ENCODE peak calls at places on chromosome 15, in four cellular contexts. One of them, this sample, is unnamed.

GRCh38 chr15:85702321-85703230 is 92.1 kb downstream of the KLHL25 start:
- DNase-seq in lower leg skin: no peak
- DNase-seq in hepatocyte: no peak
- DNase-seq in sigmoid colon: no peak
- DNase-seq in this sample: no peak

GRCh38 chr15:48544816-48545215 is 100.7 kb downstream of the FBN1 start:
- DNase-seq in lower leg skin: no peak
- DNase-seq in hepatocyte: no peak
- DNase-seq in sigmoid colon: no peak
- DNase-seq in this sample: no peak

GRCh38 chr15:75606026-75606425 is 19.5 kb downstream of the SNUPN start:
- DNase-seq in lower leg skin: no peak
- DNase-seq in hepatocyte: no peak
- DNase-seq in sigmoid colon: no peak
- DNase-seq in this sample: no peak

GRCh38 chr15:80803580-80804525 is 24.7 kb downstream of the CEMIP start:
- DNase-seq in lower leg skin: no peak
- DNase-seq in hepatocyte: no peak
- DNase-seq in sigmoid colon: no peak
- DNase-seq in this sample: no peak

GRCh38 chr15:80727196-80727595 is 32.1 kb downstream of the ABHD17C start:
- DNase-seq in lower leg skin: no peak
- DNase-seq in hepatocyte: no peak
- DNase-seq in sigmoid colon: no peak
- DNase-seq in this sample: no peak

GRCh38 chr15:77569647-77570186 is 63.0 kb downstream of the LINGO1 start:
- DNase-seq in lower leg skin: no peak
- DNase-seq in hepatocyte: no peak
- DNase-seq in sigmoid colon: no peak
- DNase-seq in this sample: no peak

GRCh38 chr15:60912984-60913697 is 316.0 kb downstream of the RORA start:
- DNase-seq in lower leg skin: peak; percentile 35
- DNase-seq in hepatocyte: no peak
- DNase-seq in sigmoid colon: no peak
- DNase-seq in this sample: peak; percentile 68

GRCh38 chr15:47293763-47294162 is 423.5 kb upstream of the SEMA6D start:
- DNase-seq in lower leg skin: peak; percentile 74
- DNase-seq in hepatocyte: peak; percentile 70
- DNase-seq in sigmoid colon: peak; percentile 90
- DNase-seq in this sample: peak; percentile 3

GRCh38 chr15:75718326-75718725 is 5.7 kb upstream of the CSPG4 start:
- DNase-seq in lower leg skin: peak; percentile 67
- DNase-seq in hepatocyte: peak; percentile 49
- DNase-seq in sigmoid colon: no peak
- DNase-seq in this sample: no peak

GRCh38 chr15:31307270-31308184 is 19.1 kb upstream of the KLF13 start:
- DNase-seq in lower leg skin: peak; percentile 11
- DNase-seq in hepatocyte: no peak
- DNase-seq in sigmoid colon: no peak
- DNase-seq in this sample: no peak

GRCh38 chr15:86725628-86726027 is 646.0 kb downstream of the AGBL1 start:
- DNase-seq in lower leg skin: no peak
- DNase-seq in hepatocyte: no peak
- DNase-seq in sigmoid colon: no peak
- DNase-seq in this sample: no peak

DNA sequence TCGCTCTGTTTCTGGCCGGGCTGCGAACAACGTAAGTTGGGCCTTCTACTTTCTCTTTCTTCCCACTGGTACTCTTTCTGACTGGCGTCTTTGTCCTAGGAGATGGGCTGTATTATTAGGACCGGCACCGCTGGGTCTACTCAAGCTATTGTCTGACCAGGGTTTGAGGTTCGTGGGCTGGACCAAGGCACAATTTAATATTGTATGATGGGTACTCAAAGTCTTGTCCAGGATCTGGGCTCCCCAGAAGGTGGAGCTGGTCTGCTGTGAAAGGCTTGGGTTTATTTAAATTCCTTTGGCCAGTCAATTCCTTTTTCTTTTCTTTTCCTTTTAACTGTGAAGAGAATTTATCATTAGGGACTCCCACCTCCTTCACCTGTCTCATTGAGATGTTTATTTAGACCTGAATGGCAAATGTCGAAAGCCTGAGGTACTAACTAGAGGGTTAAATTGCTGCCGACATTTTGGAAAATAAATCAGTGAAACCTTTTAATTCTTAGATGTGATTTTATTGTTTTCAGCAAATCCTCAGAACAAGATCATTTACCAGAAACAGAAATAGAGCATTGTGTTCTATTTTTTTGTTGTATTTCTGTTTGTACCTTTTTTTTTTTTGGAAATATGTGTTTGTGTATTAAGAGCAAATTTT is 410 bp downstream of the LRRC49 start:
- DNase-seq in lower leg skin: no peak
- DNase-seq in hepatocyte: peak; percentile 63
- DNase-seq in sigmoid colon: no peak
- DNase-seq in this sample: no peak
- TF ChIP-seq CTCF in lower leg skin: no peak
- TF ChIP-seq CTCF in hepatocyte: peak; percentile 71
- TF ChIP-seq CTCF in sigmoid colon: peak; percentile 35
- TF ChIP-seq CTCF in this sample: peak; percentile 69

GRCh38 chr15:100847194-100847593 is 32.4 kb upstream of the ALDH1A3 start:
- DNase-seq in lower leg skin: no peak
- DNase-seq in hepatocyte: no peak
- DNase-seq in sigmoid colon: no peak
- DNase-seq in this sample: no peak

GRCh38 chr15:100853676-100854440 is 25.8 kb upstream of the ALDH1A3 start:
- DNase-seq in lower leg skin: no peak
- DNase-seq in hepatocyte: no peak
- DNase-seq in sigmoid colon: peak; percentile 40
- DNase-seq in this sample: no peak

GRCh38 chr15:100852630-100853029 is 27.0 kb upstream of the ALDH1A3 start:
- DNase-seq in lower leg skin: no peak
- DNase-seq in hepatocyte: no peak
- DNase-seq in sigmoid colon: peak; percentile 48
- DNase-seq in this sample: no peak

GRCh38 chr15:100844778-100845177 is 34.9 kb upstream of the ALDH1A3 start:
- DNase-seq in lower leg skin: no peak
- DNase-seq in hepatocyte: no peak
- DNase-seq in sigmoid colon: no peak
- DNase-seq in this sample: no peak

DNA sequence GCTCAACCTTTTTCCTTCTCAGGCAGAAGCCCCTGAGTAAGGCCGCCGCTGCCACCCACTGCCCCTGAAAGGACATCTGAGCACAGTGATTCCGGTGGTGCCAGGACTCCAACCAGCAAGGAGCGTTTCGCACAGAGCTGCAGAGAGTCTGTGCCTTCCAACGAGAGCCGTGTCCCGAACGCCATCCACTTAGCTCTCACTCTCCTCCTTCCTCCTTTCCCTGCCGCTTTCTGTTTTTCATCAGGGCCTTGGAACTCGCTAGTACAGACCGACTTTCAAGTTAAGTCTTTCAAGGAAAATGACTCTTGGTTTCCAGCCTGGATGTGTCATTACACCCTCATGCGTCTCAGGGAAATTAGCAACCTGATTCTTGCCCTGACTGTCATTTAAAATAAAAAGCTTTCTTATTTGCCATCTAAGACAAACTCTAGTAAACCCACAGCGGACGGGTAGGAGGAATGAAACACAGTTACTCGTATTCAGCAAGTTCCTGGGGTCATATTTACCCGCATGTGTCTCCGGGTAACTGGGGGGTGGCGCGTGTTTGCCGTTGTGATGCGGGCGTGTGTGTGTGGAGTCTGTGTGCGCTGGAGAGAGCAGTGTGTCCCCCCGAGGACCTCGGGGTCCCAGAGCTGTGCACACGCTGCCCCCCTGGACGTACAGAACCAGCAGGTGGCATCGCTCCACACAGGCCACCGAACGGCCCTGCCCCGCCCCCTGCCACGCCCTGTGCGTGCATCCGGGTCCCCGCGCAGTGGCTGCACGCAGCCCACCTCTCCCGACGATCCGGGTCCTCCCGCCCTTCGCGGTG is 30.4 kb upstream of the ALDH1A3 start:
- DNase-seq in lower leg skin: no peak
- DNase-seq in hepatocyte: no peak
- DNase-seq in sigmoid colon: peak; percentile 77
- DNase-seq in this sample: no peak
- H3K4me3 ChIP-seq in lower leg skin: peak overlapping the region; percentile 4
- H3K4me3 ChIP-seq in hepatocyte: no peak overlapping the region
- H3K4me3 ChIP-seq in sigmoid colon: peak overlapping the region; percentile 49
- H3K4me3 ChIP-seq in this sample: peak overlapping the region; percentile 75

GRCh38 chr15:70427531-70428120 is 329.9 kb upstream of the TLE3 start:
- DNase-seq in lower leg skin: no peak
- DNase-seq in hepatocyte: no peak
- DNase-seq in sigmoid colon: no peak
- DNase-seq in this sample: no peak
- TF ChIP-seq CTCF in lower leg skin: no peak
- TF ChIP-seq CTCF in hepatocyte: no peak
- TF ChIP-seq CTCF in sigmoid colon: no peak
- TF ChIP-seq CTCF in this sample: no peak

GRCh38 chr15:38670142-38671002 is 105.8 kb upstream of the RASGRP1 start:
- DNase-seq in lower leg skin: no peak
- DNase-seq in hepatocyte: no peak
- DNase-seq in sigmoid colon: no peak
- DNase-seq in this sample: no peak

GRCh38 chr15:38672814-38673292 is 108.2 kb upstream of the RASGRP1 start:
- DNase-seq in lower leg skin: no peak
- DNase-seq in hepatocyte: no peak
- DNase-seq in sigmoid colon: no peak
- DNase-seq in this sample: no peak

GRCh38 chr15:38669160-38669505 is 104.5 kb upstream of the RASGRP1 start:
- DNase-seq in lower leg skin: no peak
- DNase-seq in hepatocyte: no peak
- DNase-seq in sigmoid colon: no peak
- DNase-seq in this sample: no peak

GRCh38 chr15:38671003-38671382 is 106.4 kb upstream of the RASGRP1 start:
- DNase-seq in lower leg skin: no peak
- DNase-seq in hepatocyte: no peak
- DNase-seq in sigmoid colon: no peak
- DNase-seq in this sample: no peak

DNA sequence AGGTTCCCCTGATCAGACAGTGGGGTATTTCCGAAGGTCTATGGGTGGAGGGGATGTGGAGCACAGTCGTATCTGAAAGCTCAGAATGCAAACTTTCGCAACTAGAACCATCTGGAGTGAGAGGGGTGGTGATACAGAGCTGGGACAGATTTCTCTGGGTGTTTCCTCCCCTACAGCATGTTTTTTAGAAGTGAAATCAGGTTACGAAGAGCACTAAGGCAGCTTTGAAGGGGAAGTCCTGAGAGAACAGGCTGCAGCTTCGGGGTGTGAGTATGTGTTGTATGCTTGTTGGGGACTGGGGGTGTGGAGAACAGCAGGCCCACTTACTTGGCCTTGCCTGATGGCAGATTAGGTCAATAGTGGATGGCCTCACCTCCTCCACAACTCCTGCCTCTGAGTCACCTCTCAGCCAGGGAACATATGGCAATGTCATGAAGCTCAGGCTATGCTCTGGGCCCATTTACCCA is 107.1 kb upstream of the RASGRP1 start:
- DNase-seq in lower leg skin: no peak
- DNase-seq in hepatocyte: no peak
- DNase-seq in sigmoid colon: no peak
- DNase-seq in this sample: no peak
- H3K4me3 ChIP-seq in lower leg skin: no peak overlapping the region
- H3K4me3 ChIP-seq in hepatocyte: no peak overlapping the region
- H3K4me3 ChIP-seq in sigmoid colon: no peak overlapping the region
- H3K4me3 ChIP-seq in this sample: no peak overlapping the region

DNA sequence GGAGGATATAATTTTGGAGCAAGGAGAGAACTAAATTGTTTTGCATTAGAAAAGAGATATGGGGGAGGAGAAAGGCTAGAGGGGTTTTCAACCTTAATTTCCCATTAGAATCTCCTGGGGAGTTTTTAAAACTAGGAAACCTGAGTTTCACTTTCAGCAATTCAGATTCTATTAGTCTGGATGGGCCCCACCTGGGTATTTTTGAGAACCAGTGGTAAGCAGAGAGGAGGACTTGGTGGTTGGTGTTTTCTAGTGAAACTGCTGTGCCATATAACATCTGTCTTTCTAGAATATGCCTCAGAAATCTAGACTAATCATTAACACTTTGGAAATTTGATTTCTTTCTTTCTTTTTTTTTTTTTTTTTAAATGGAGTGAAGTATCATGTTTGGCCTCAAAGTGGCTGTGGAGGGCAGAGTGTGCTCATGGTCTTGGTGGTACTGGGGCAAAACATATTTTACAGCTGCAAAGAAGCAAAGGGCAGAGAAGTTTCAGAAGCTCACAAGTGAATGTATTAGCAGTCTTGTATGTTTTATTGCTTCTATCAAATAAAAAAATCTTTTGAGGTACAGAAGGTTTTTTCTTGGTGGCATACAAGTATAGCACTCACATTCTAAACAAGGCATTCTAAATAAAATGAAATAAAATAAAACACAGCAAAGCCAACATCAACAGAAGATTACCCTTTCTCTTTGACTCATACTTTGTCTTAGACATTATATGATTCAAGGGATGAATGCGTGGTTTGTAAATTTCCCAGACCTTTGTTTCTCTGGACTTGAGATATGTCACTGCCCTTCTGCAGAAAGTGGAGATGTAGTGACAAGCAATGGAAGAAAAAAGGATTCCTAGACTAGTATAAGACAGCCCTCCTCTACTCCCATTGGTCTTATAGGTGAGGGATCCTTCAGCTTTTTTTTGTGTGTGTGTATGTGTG is 22.7 kb downstream of the NANOGP8 start:
- DNase-seq in lower leg skin: no peak
- DNase-seq in hepatocyte: no peak
- DNase-seq in sigmoid colon: no peak
- DNase-seq in this sample: no peak
- TF ChIP-seq CTCF in lower leg skin: no peak
- TF ChIP-seq CTCF in hepatocyte: no peak
- TF ChIP-seq CTCF in sigmoid colon: no peak
- TF ChIP-seq CTCF in this sample: no peak